ENCODE peak calls at places on chromosomes 5 and 9, in five cellular contexts. R is left ventricle myocardium inferior; X is CD4-positive, alpha-beta T cell; J is MM.1S; Y is suprapubic skin. Z is an unnamed sample.

GRCh38 chr5:55920784-55921183 is 69.6 kb downstream of the IL31RA start:
- DNase-seq in J (no peak), R (no peak), X (no peak), Y (peak; percentile 7), Z (peak; percentile 2)

GRCh38 chr5:66242050-66242449 is 98.0 kb downstream of the SREK1 start:
- DNase-seq in J (no peak), R (no peak), Y (no peak), X (no peak), Z (no peak)

GRCh38 chr9:86350006-86350755 is 4.0 kb downstream of the TUT7 start:
- DNase-seq in J (no peak), R (no peak), Y (no peak), X (no peak), Z (peak; percentile 31)

GRCh38 chr5:75363726-75364495 is 26.9 kb downstream of the HMGCR start:
- DNase-seq in J (no peak), Y (no peak), X (no peak), R (no peak), Z (no peak)

GRCh38 chr5:81134566-81134965 is 98.6 kb upstream of the CKMT2 start:
- DNase-seq in R (no peak), X (no peak), J (no peak), Y (no peak), Z (no peak)

GRCh38 chr9:114497220-114497619 is 8.1 kb downstream of the WHRN start:
- DNase-seq in J (peak; percentile 15), R (no peak), Y (no peak), X (no peak), Z (no peak)

GRCh38 chr5:96070625-96071246 is 109.1 kb upstream of the ELL2 start:
- DNase-seq in X (no peak), R (no peak), Y (no peak), J (peak; percentile 3), Z (no peak)

GRCh38 chr5:5414999-5415398 is 7.5 kb upstream of the ICE1 start:
- DNase-seq in X (no peak), R (no peak), Y (no peak), J (no peak), Z (no peak)

GRCh38 chr5:35545190-35545589 is 72.5 kb upstream of the SPEF2 start:
- DNase-seq in J (no peak), R (no peak), X (no peak), Y (no peak), Z (no peak)

GRCh38 chr5:57175586-57175985 is 1.7 kb downstream of the GPBP1 start:
- DNase-seq in J (peak; percentile 82), Y (no peak), R (no peak), X (no peak), Z (peak; percentile 53)

GRCh38 chr9:2180704-2181103 is 165.6 kb downstream of the SMARCA2 start:
- DNase-seq in R (no peak), X (no peak), Y (no peak), J (no peak), Z (no peak)

GRCh38 chr9:109463924-109464625 is 34.0 kb downstream of the PTPN3 start:
- DNase-seq in Y (peak; percentile 8), R (no peak), J (no peak), X (no peak), Z (no peak)

GRCh38 chr9:134562146-134562753 is 79.4 kb upstream of the COL5A1 start:
- DNase-seq in X (no peak), R (no peak), J (no peak), Y (peak; percentile 65), Z (no peak)

GRCh38 chr9:96554801-96555566 is 64.7 kb downstream of the CDC14B start:
- DNase-seq in R (no peak), J (no peak), X (no peak), Y (no peak), Z (no peak)

GRCh38 chr5:179453616-179454015 is 96.7 kb upstream of the RUFY1 start:
- DNase-seq in J (no peak), Y (no peak), R (no peak), X (no peak), Z (no peak)

GRCh38 chr5:103224118-103224893 is 34.3 kb upstream of the MACIR start:
- DNase-seq in J (peak; percentile 81), X (peak; percentile 17), R (no peak), Y (no peak), Z (peak; percentile 51)

GRCh38 chr5:68193481-68194036 is 22.0 kb upstream of the PIK3R1 start:
- DNase-seq in J (no peak), Y (no peak), X (no peak), R (no peak), Z (no peak)

GRCh38 chr9:97411440-97411788 is 482 bp upstream of the TDRD7 start:
- DNase-seq in Y (no peak), J (no peak), R (no peak), X (no peak), Z (no peak)

GRCh38 chr9:6870650-6871477 is 113.1 kb downstream of the KDM4C start:
- DNase-seq in Y (no peak), J (no peak), R (no peak), X (no peak), Z (no peak)

GRCh38 chr5:159208508-159209437 is 580 bp downstream of the RNF145 start:
- DNase-seq in R (peak; percentile 54), X (peak; percentile 12), Y (peak; percentile 77), J (no peak), Z (peak; percentile 43)

GRCh38 chr5:128627939-128628338 is 89.9 kb upstream of the FBN2 start:
- DNase-seq in R (no peak), Y (no peak), J (no peak), X (no peak), Z (no peak)

GRCh38 chr5:144598451-144599068 is 427.9 kb downstream of the KCTD16 start:
- DNase-seq in Y (no peak), J (no peak), X (no peak), R (no peak), Z (no peak)

GRCh38 chr9:69412741-69413150 is 87.7 kb downstream of the ENTREP1 start:
- DNase-seq in J (no peak), Y (no peak), X (no peak), R (peak; percentile 69), Z (peak; percentile 47)

GRCh38 chr5:1882337-1883119 is at the start of gene IRX4:
- DNase-seq in X (no peak), Y (no peak), R (no peak), J (no peak), Z (no peak)

GRCh38 chr5:80975065-80975464 is 14.9 kb downstream of the RASGRF2 start:
- DNase-seq in J (no peak), R (no peak), Y (no peak), X (no peak), Z (no peak)

GRCh38 chr5:74762599-74762998 is 4.3 kb downstream of the GFM2 start:
- DNase-seq in J (no peak), R (no peak), Y (no peak), X (no peak), Z (no peak)

GRCh38 chr9:97440160-97440559 is 28.3 kb downstream of the TDRD7 start:
- DNase-seq in R (no peak), X (no peak), J (no peak), Y (no peak), Z (no peak)

GRCh38 chr5:149996186-149996890 is 4.1 kb downstream of the TIGD6 start:
- DNase-seq in X (no peak), Y (no peak), J (no peak), R (no peak), Z (no peak)

DNA sequence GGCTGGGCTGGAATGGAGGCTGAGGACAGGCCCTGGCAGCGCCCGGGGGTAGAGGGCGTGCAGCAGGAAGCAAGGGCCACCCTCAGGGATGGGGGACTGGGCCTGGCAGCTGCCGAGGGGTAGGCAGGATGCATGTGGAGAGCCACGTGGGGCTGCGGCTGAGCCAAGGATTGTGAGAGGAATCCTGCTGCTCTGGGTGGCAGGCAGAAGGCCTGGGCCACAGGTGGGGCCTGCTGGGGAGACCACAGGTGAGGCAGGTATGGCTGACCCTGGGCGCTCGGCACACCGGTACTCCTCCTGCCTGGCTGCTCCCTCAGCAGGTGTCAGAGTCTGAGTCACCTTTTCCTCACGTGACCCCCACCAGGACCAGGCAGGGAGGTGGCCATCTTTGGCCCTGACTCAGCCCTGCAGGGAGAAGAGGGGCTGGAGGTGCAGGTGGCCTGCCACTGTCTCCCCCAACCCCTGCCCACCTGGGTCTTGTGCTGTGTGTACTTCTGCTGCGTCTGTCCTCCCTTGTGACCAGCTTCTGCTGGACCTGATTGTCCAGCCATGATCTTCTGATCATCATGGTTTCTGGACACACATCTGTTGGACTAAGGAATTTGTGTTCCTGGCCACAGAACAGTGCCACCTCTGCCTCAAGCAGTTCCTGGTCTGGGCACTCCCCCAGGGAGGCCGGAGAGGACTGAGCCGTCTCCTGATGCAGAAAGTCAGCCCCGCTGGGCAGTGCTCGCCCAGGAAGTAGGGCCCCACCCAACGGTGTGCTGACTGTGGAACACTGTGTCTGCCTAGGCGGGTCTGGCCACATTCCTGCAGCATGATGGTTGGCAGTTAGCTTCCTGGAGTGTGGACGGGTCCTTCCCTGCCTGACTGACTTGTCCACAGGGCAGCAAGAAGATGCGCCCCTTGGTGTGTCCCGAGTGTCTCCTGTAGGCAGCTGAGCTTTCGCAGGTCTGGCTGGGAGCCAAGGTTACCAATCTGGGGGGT is 6.4 kb downstream of the ARRDC1 start:
- DNase-seq in Y (no peak), R (no peak), J (no peak), X (no peak), Z (no peak)
- TF ChIP-seq CTCF in Y (no peak), R (no peak), J (no peak), X (no peak), Z (no peak)

DNA sequence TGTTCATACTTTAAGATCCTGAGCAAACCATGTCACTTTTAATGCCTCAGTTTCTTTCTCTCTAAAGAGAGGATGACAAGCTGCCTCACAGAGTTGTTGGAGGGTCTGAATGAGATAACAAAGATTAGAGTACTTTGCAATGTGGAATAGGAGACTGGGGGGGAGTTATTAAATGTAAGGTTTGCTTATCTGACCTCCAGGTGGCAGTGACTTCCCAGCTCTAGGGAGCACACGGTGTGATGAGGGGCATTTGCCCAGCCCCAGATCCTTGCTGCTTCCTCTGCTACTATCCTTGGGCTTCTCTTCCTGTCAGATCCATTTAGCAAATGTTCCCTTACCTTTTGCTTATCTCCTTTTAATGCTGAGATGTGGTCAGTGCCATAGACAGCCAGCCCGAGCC is 30.7 kb downstream of the ENHO start:
- DNase-seq in Y (no peak), X (no peak), R (no peak), J (no peak), Z (no peak)
- TF ChIP-seq CTCF in Y (no peak), X (no peak), R (no peak), J (no peak), Z (no peak)

GRCh38 chr5:157323107-157323706 is 57.3 kb downstream of the CYFIP2 start:
- DNase-seq in X (no peak), Y (no peak), J (no peak), R (no peak), Z (no peak)
- TF ChIP-seq CTCF in X (peak; percentile 25), Y (no peak), J (peak; percentile 43), R (peak; percentile 15), Z (no peak)

DNA sequence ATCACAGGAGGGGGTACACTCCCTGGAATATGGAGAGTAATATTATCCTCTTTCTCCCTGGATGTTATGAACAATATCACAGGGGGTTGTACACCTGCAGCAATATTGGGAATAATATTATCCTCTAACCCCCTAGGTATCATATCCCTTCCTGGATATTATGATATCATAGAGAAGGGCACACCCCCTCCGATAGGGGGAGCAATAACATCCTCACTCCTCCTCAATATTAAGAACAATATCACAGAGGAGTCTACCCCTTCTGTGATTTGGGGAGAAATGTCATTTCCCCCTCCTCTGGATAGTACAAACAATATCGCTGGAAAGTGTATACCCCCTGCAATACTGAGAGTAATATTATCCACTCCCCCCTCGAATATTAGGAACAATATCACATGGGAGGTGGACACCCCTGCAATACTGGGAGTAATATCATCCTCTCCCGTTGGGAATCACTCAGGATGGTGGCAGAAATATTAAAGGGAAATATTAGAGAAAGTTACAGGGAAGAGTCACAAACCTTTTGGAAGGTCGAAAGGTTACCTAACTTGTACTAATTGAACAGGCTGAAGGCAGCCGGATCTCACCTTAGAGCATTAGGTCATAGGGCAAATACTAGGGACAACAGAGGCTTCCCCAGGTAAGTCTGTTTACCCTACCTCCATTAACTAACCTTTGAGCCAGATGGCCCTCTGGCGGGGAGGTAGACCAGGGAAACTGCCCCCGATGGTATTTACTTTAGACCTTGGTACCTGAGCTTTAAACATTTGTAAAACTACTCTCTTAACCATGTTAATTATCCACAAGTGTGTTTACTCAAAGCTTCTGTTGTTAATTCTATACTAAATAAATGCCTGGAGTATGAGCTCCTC is 57.5 kb upstream of the FREM1 start:
- DNase-seq in Y (no peak), R (no peak), J (no peak), X (no peak), Z (no peak)
- TF ChIP-seq CTCF in Y (no peak), R (no peak), J (no peak), X (no peak), Z (no peak)

Z was measured in GM13976.